ENCODE peak calls at places on chromosomes 6 and 20, in six cellular contexts. One of them, this sample, is unnamed. For H3K27me3, the result is how much of the 10 kb centered on the place peaks cover.

GRCh38 chr6:156617376-156617775 is 159.8 kb upstream of the ARID1B start:
- DNase-seq in brain microvascular endothelial cell: peak
- DNase-seq in tibial artery: no peak
- DNase-seq in Panc1: no peak
- DNase-seq in mammary epithelial cell: no peak
- DNase-seq in uterus: no peak
- DNase-seq in this sample: peak

GRCh38 chr6:148272084-148272483 is 70.6 kb upstream of the SASH1 start:
- DNase-seq in mammary epithelial cell: peak
- DNase-seq in uterus: no peak
- DNase-seq in brain microvascular endothelial cell: peak
- DNase-seq in tibial artery: no peak
- DNase-seq in Panc1: no peak
- DNase-seq in this sample: no peak

GRCh38 chr6:136784910-136785746 is 7.1 kb downstream of the MAP3K5 start:
- DNase-seq in uterus: no peak
- DNase-seq in Panc1: no peak
- DNase-seq in tibial artery: peak
- DNase-seq in brain microvascular endothelial cell: no peak
- DNase-seq in mammary epithelial cell: no peak
- DNase-seq in this sample: no peak

GRCh38 chr6:17719323-17720041 is 12.8 kb upstream of the NUP153 start:
- DNase-seq in Panc1: no peak
- DNase-seq in mammary epithelial cell: no peak
- DNase-seq in uterus: no peak
- DNase-seq in tibial artery: no peak
- DNase-seq in brain microvascular endothelial cell: no peak
- DNase-seq in this sample: no peak

GRCh38 chr6:71181565-71181964 is 107.0 kb upstream of the OGFRL1 start:
- DNase-seq in mammary epithelial cell: peak
- DNase-seq in uterus: no peak
- DNase-seq in Panc1: no peak
- DNase-seq in tibial artery: no peak
- DNase-seq in brain microvascular endothelial cell: peak
- DNase-seq in this sample: peak

GRCh38 chr6:169238766-169239165 is 14.9 kb downstream of the THBS2 start:
- DNase-seq in brain microvascular endothelial cell: no peak
- DNase-seq in mammary epithelial cell: no peak
- DNase-seq in Panc1: no peak
- DNase-seq in tibial artery: no peak
- DNase-seq in uterus: no peak
- DNase-seq in this sample: no peak

GRCh38 chr6:13229205-13230085 is 98.9 kb downstream of the TBC1D7 start:
- DNase-seq in Panc1: peak
- DNase-seq in brain microvascular endothelial cell: peak
- DNase-seq in mammary epithelial cell: no peak
- DNase-seq in uterus: no peak
- DNase-seq in tibial artery: no peak
- DNase-seq in this sample: peak

GRCh38 chr6:7707787-7708186 is 18.1 kb upstream of the BMP6 start:
- DNase-seq in mammary epithelial cell: no peak
- DNase-seq in uterus: no peak
- DNase-seq in brain microvascular endothelial cell: peak
- DNase-seq in Panc1: no peak
- DNase-seq in tibial artery: no peak
- DNase-seq in this sample: no peak

GRCh38 chr20:43749734-43750294 is 23.0 kb upstream of the GTSF1L start:
- DNase-seq in uterus: peak
- DNase-seq in tibial artery: peak
- DNase-seq in brain microvascular endothelial cell: peak
- DNase-seq in mammary epithelial cell: peak
- DNase-seq in Panc1: peak
- DNase-seq in this sample: peak

GRCh38 chr6:156943816-156944215 is 166.6 kb downstream of the ARID1B start:
- DNase-seq in uterus: no peak
- DNase-seq in tibial artery: no peak
- DNase-seq in mammary epithelial cell: no peak
- DNase-seq in brain microvascular endothelial cell: no peak
- DNase-seq in Panc1: no peak
- DNase-seq in this sample: no peak

GRCh38 chr6:94376876-94377275 is 957.5 kb upstream of the EPHA7 start:
- DNase-seq in brain microvascular endothelial cell: no peak
- DNase-seq in tibial artery: no peak
- DNase-seq in mammary epithelial cell: no peak
- DNase-seq in uterus: no peak
- DNase-seq in Panc1: no peak
- DNase-seq in this sample: no peak

GRCh38 chr6:105868823-105869460 is 217.2 kb upstream of the PRDM1 start:
- DNase-seq in mammary epithelial cell: no peak
- DNase-seq in tibial artery: no peak
- DNase-seq in Panc1: no peak
- DNase-seq in brain microvascular endothelial cell: no peak
- DNase-seq in uterus: no peak
- DNase-seq in this sample: no peak

GRCh38 chr20:47573586-47573985 is 71.9 kb downstream of the NCOA3 start:
- DNase-seq in Panc1: no peak
- DNase-seq in uterus: no peak
- DNase-seq in brain microvascular endothelial cell: no peak
- DNase-seq in mammary epithelial cell: no peak
- DNase-seq in tibial artery: no peak
- DNase-seq in this sample: no peak

GRCh38 chr20:63955281-63955845 is 853 bp downstream of the UCKL1 start:
- DNase-seq in uterus: no peak
- DNase-seq in brain microvascular endothelial cell: no peak
- DNase-seq in mammary epithelial cell: no peak
- DNase-seq in Panc1: no peak
- DNase-seq in tibial artery: no peak
- DNase-seq in this sample: peak

GRCh38 chr6:49805246-49805645 is 18.2 kb upstream of the PGK2 start:
- DNase-seq in uterus: no peak
- DNase-seq in Panc1: no peak
- DNase-seq in tibial artery: no peak
- DNase-seq in mammary epithelial cell: no peak
- DNase-seq in brain microvascular endothelial cell: no peak
- DNase-seq in this sample: no peak

GRCh38 chr6:6599468-6599873 is 11.0 kb downstream of the LY86 start:
- DNase-seq in Panc1: no peak
- DNase-seq in uterus: no peak
- DNase-seq in brain microvascular endothelial cell: no peak
- DNase-seq in mammary epithelial cell: no peak
- DNase-seq in tibial artery: peak
- DNase-seq in this sample: no peak

GRCh38 chr6:119742188-119742803 is 392.7 kb upstream of the MAN1A1 start:
- DNase-seq in mammary epithelial cell: peak
- DNase-seq in Panc1: peak
- DNase-seq in uterus: no peak
- DNase-seq in brain microvascular endothelial cell: peak
- DNase-seq in tibial artery: peak
- DNase-seq in this sample: peak

GRCh38 chr6:147548930-147549475 is 40.5 kb downstream of the SAMD5 start:
- DNase-seq in tibial artery: no peak
- DNase-seq in Panc1: no peak
- DNase-seq in mammary epithelial cell: no peak
- DNase-seq in brain microvascular endothelial cell: no peak
- DNase-seq in uterus: no peak
- DNase-seq in this sample: no peak

GRCh38 chr20:63775096-63775978 is 35.8 kb downstream of the SLC2A4RG start:
- DNase-seq in mammary epithelial cell: no peak
- DNase-seq in uterus: peak
- DNase-seq in Panc1: no peak
- DNase-seq in brain microvascular endothelial cell: peak
- DNase-seq in tibial artery: no peak
- DNase-seq in this sample: no peak

GRCh38 chr6:90110971-90111370 is 185.7 kb downstream of the BACH2 start:
- DNase-seq in mammary epithelial cell: no peak
- DNase-seq in Panc1: no peak
- DNase-seq in tibial artery: no peak
- DNase-seq in uterus: no peak
- DNase-seq in brain microvascular endothelial cell: no peak
- DNase-seq in this sample: no peak

GRCh38 chr20:63520594-63520938 is at the start of gene PPDPF:
- DNase-seq in Panc1: no peak
- DNase-seq in brain microvascular endothelial cell: peak
- DNase-seq in uterus: peak
- DNase-seq in tibial artery: peak
- DNase-seq in mammary epithelial cell: peak
- DNase-seq in this sample: no peak

GRCh38 chr20:1375515-1375914 is 17.3 kb downstream of the FKBP1A start:
- DNase-seq in Panc1: no peak
- DNase-seq in uterus: no peak
- DNase-seq in brain microvascular endothelial cell: peak
- DNase-seq in mammary epithelial cell: peak
- DNase-seq in tibial artery: no peak
- DNase-seq in this sample: no peak

GRCh38 chr6:152094276-152094675 is 286.8 kb downstream of the ESR1 start:
- DNase-seq in tibial artery: no peak
- DNase-seq in uterus: no peak
- DNase-seq in mammary epithelial cell: no peak
- DNase-seq in Panc1: no peak
- DNase-seq in brain microvascular endothelial cell: no peak
- DNase-seq in this sample: no peak

GRCh38 chr6:152098683-152099082 is 291.2 kb downstream of the ESR1 start:
- DNase-seq in uterus: no peak
- DNase-seq in tibial artery: no peak
- DNase-seq in mammary epithelial cell: no peak
- DNase-seq in Panc1: no peak
- DNase-seq in brain microvascular endothelial cell: no peak
- DNase-seq in this sample: no peak

GRCh38 chr6:152099816-152100618 is 292.5 kb downstream of the ESR1 start:
- DNase-seq in tibial artery: peak
- DNase-seq in uterus: no peak
- DNase-seq in brain microvascular endothelial cell: no peak
- DNase-seq in Panc1: no peak
- DNase-seq in mammary epithelial cell: peak
- DNase-seq in this sample: no peak

GRCh38 chr6:152094992-152095592 is 287.6 kb downstream of the ESR1 start:
- DNase-seq in Panc1: peak
- DNase-seq in tibial artery: peak
- DNase-seq in brain microvascular endothelial cell: peak
- DNase-seq in uterus: peak
- DNase-seq in mammary epithelial cell: peak
- DNase-seq in this sample: peak

DNA sequence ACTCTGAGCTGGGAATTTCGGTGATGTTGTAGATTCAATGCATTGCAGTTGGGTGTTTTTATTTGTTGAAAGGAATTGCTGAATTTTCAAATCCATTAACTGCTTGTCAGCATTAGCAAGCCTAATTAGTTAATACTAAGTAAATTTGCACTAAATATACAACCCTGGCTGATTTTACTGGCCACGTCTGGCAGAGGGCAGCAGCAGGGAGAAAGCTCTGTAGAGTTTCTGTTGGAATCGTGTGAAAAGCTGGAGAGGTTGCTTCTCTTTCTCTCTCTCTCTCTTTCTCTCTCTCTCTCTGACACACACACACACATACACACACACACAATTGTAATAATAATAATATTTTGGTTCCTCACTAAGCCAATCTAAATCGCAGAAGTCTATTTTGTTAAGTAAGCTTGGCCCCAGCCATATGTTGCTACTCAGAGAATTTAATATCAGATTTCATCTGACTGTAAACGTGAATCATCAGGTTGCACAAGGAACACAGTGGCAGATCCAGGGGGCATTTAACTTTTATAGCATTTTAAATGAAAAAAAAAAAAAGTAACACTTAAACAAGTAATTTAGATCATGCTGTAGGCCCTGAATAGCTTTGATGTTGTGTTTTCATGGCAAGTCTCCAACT is 289.5 kb downstream of the ESR1 start:
- DNase-seq in tibial artery: no peak
- DNase-seq in uterus: no peak
- DNase-seq in brain microvascular endothelial cell: peak
- DNase-seq in mammary epithelial cell: peak
- DNase-seq in Panc1: no peak
- DNase-seq in this sample: no peak
- TF ChIP-seq CTCF in tibial artery: no peak
- TF ChIP-seq CTCF in uterus: no peak
- TF ChIP-seq CTCF in brain microvascular endothelial cell: peak
- TF ChIP-seq CTCF in mammary epithelial cell: no peak
- TF ChIP-seq CTCF in Panc1: peak
- TF ChIP-seq CTCF in this sample: no peak

DNA sequence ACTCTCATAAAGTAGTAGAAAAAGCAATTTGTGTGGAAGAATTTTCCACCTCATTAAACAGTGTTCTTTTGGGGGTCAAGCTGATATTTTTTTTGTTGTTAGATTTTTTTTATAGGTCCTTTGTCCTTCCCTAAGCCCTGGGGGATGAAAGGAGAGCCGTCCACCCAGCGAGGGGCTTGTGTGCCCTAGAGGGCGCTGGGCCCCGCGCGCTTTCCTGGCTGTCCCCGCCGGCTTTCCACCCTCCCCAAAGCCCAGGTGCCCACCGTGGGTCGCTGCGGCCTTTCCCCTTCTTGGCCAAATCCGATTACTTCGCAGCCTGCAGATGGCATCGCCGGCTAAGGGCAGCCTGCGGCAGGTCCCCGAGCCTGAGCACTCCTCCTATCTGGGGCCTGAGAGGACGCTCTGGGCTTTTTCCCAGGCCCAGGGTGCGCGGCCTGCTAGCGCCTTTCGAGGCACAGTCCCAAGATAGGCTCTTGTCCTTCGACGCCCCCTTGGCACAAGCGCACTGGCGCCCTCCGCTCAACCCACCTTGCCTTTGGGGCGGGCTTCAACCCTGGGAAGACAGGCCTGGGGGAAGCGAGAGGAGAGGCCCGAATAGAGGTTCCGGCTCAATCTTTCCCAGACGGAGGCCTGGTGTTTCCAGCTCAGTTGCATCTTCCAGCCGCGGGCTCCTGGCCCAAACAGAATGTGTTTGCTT is 33.6 kb downstream of the TFAP2A start:
- DNase-seq in uterus: no peak
- DNase-seq in brain microvascular endothelial cell: no peak
- DNase-seq in mammary epithelial cell: no peak
- DNase-seq in Panc1: no peak
- DNase-seq in tibial artery: no peak
- DNase-seq in this sample: no peak
- H3K27me3 ChIP-seq in uterus: under half
- H3K27me3 ChIP-seq in brain microvascular endothelial cell: half or more
- H3K27me3 ChIP-seq in mammary epithelial cell: under half
- H3K27me3 ChIP-seq in Panc1: under half
- H3K27me3 ChIP-seq in tibial artery: half or more
- H3K27me3 ChIP-seq in this sample: under half

GRCh38 chr20:42549496-42549895 is 640.2 kb downstream of the PTPRT start:
- DNase-seq in tibial artery: no peak
- DNase-seq in Panc1: no peak
- DNase-seq in uterus: no peak
- DNase-seq in brain microvascular endothelial cell: no peak
- DNase-seq in mammary epithelial cell: no peak
- DNase-seq in this sample: no peak
- TF ChIP-seq CTCF in tibial artery: no peak
- TF ChIP-seq CTCF in Panc1: no peak
- TF ChIP-seq CTCF in uterus: no peak
- TF ChIP-seq CTCF in brain microvascular endothelial cell: no peak
- TF ChIP-seq CTCF in mammary epithelial cell: no peak
- TF ChIP-seq CTCF in this sample: no peak

DNA sequence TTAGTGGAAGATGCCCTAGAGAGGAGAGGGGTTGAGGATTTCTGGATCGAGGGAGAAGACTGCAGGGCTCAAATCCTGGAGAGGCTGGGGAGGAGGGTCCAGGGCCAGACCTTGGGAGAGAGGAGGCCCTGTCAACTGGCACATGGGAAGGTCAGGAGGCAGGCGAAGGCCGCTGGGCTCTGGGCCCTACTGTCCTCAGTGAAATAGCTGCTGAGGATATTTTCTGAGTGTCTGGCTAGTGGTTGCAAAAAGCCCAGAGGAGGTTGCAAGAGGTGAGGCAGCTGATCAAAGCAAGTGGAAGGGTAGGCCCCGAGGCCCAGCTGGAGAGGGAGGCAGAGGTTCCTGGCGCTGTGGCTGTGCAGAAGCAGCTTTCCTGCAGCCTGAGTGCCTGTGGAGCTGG is 103.4 kb upstream of the MLN start:
- DNase-seq in mammary epithelial cell: no peak
- DNase-seq in Panc1: no peak
- DNase-seq in uterus: no peak
- DNase-seq in brain microvascular endothelial cell: no peak
- DNase-seq in tibial artery: no peak
- DNase-seq in this sample: no peak
- H3K27me3 ChIP-seq in mammary epithelial cell: under half
- H3K27me3 ChIP-seq in Panc1: under half
- H3K27me3 ChIP-seq in uterus: under half
- H3K27me3 ChIP-seq in brain microvascular endothelial cell: under half
- H3K27me3 ChIP-seq in tibial artery: under half
- H3K27me3 ChIP-seq in this sample: under half